ENCODE peak calls at places on chromosome 21, in ten cellular contexts. G is heart right ventricle, K is OCI-LY7, V is fibroblast of mammary gland, W is NB4, L is stomach, E is AG04449, H is heart left ventricle, I is AG10803, Q is GM12865. S is an unnamed sample.

GRCh38 chr21:44526096-44526997 is 13.6 kb downstream of the KRTAP10-1 start:
- DNase-seq in G (no peak), K (no peak), V (no peak), W (no peak), L (no peak), E (no peak), H (no peak), I (no peak), Q (no peak), S (no peak)

GRCh38 chr21:45322231-45322959 is 34.7 kb upstream of the POFUT2 start:
- DNase-seq in G (no peak), K (no peak), V (no peak), W (no peak), L (no peak), E (no peak), H (no peak), I (no peak), Q (no peak), S (no peak)

GRCh38 chr21:41071410-41071809 is 96.5 kb upstream of the BACE2 start:
- DNase-seq in G (no peak), K (peak), V (no peak), W (peak), L (no peak), E (no peak), H (no peak), I (no peak), Q (no peak), S (no peak)

GRCh38 chr21:42233067-42233981 is 14.4 kb downstream of the ABCG1 start:
- DNase-seq in G (peak), K (peak), V (peak), W (peak), L (peak), E (no peak), H (peak), I (peak), Q (peak), S (peak)

GRCh38 chr21:45332981-45333582 is 45.4 kb upstream of the POFUT2 start:
- DNase-seq in G (no peak), K (no peak), V (no peak), W (no peak), L (no peak), E (no peak), H (no peak), I (no peak), Q (no peak), S (no peak)

GRCh38 chr21:43959231-43960041 is 52.7 kb upstream of the TRAPPC10 start:
- DNase-seq in G (no peak), K (no peak), V (no peak), W (no peak), L (no peak), E (no peak), H (no peak), I (no peak), Q (no peak), S (no peak)

GRCh38 chr21:45378258-45378966 is 26.6 kb upstream of the COL18A1 start:
- DNase-seq in G (no peak), K (no peak), V (no peak), W (no peak), L (no peak), E (no peak), H (peak), I (peak), Q (no peak), S (peak)

GRCh38 chr21:29080454-29080930 is 7.0 kb upstream of the CCT8 start:
- DNase-seq in G (no peak), K (no peak), V (peak), W (no peak), L (no peak), E (no peak), H (no peak), I (no peak), Q (peak), S (no peak)

GRCh38 chr21:19999369-20000272 is 998.6 kb upstream of the NCAM2 start:
- DNase-seq in G (no peak), K (no peak), V (no peak), W (peak), L (no peak), E (no peak), H (no peak), I (no peak), Q (peak), S (no peak)

GRCh38 chr21:44854391-44854663 is 19.2 kb downstream of the PTTG1IP start:
- DNase-seq in G (no peak), K (no peak), V (no peak), W (no peak), L (no peak), E (no peak), H (no peak), I (no peak), Q (no peak), S (no peak)

GRCh38 chr21:38761531-38761930 is 44.2 kb upstream of the ETS2 start:
- DNase-seq in G (no peak), K (no peak), V (no peak), W (peak), L (no peak), E (no peak), H (no peak), I (no peak), Q (no peak), S (peak)

GRCh38 chr21:39007532-39007931 is 175.7 kb downstream of the PSMG1 start:
- DNase-seq in G (no peak), K (no peak), V (no peak), W (no peak), L (no peak), E (no peak), H (no peak), I (no peak), Q (no peak), S (no peak)

GRCh38 chr21:42559326-42559725 is 45.7 kb downstream of the SLC37A1 start:
- DNase-seq in G (no peak), K (no peak), V (no peak), W (no peak), L (no peak), E (no peak), H (no peak), I (no peak), Q (no peak), S (no peak)

GRCh38 chr21:45308211-45309068 is 20.7 kb upstream of the POFUT2 start:
- DNase-seq in G (peak), K (peak), V (peak), W (peak), L (no peak), E (no peak), H (no peak), I (peak), Q (no peak), S (peak)

GRCh38 chr21:41750532-41751151 is 16.2 kb downstream of the RIPK4 start:
- DNase-seq in G (no peak), K (no peak), V (no peak), W (no peak), L (no peak), E (no peak), H (no peak), I (no peak), Q (no peak), S (no peak)

GRCh38 chr21:41419921-41420862 is 5.8 kb upstream of the MX1 start:
- DNase-seq in G (peak), K (peak), V (peak), W (peak), L (peak), E (peak), H (peak), I (peak), Q (peak), S (peak)

GRCh38 chr21:38511662-38512243 is 13.5 kb upstream of the ERG start:
- DNase-seq in G (no peak), K (no peak), V (no peak), W (peak), L (no peak), E (no peak), H (no peak), I (no peak), Q (no peak), S (no peak)

GRCh38 chr21:44516342-44516741 is 23.7 kb downstream of the KRTAP10-1 start:
- DNase-seq in G (peak), K (no peak), V (no peak), W (no peak), L (no peak), E (no peak), H (no peak), I (no peak), Q (no peak), S (no peak)

GRCh38 chr21:41559658-41560599 is 52.0 kb upstream of the TMPRSS2 start:
- DNase-seq in G (no peak), K (no peak), V (peak), W (no peak), L (peak), E (no peak), H (no peak), I (peak), Q (peak), S (peak)

GRCh38 chr21:33036430-33037162 is 10.9 kb downstream of the OLIG2 start:
- DNase-seq in G (no peak), K (no peak), V (peak), W (peak), L (peak), E (no peak), H (no peak), I (peak), Q (peak), S (peak)

GRCh38 chr21:39313042-39313456 is 383 bp downstream of the BRWD1 start:
- DNase-seq in G (no peak), K (no peak), V (no peak), W (no peak), L (peak), E (no peak), H (peak), I (no peak), Q (peak), S (no peak)

GRCh38 chr21:18369115-18369514 is 34.5 kb downstream of the TMPRSS15 start:
- DNase-seq in G (no peak), K (peak), V (peak), W (peak), L (no peak), E (no peak), H (no peak), I (no peak), Q (peak), S (peak)
- TF ChIP-seq CTCF in G (peak), K (peak), V (peak), W (peak), L (no peak), E (no peak), H (no peak), I (no peak), Q (peak), S (no peak)

GRCh38 chr21:36697473-36698159 is 1.3 kb upstream of the SIM2 start:
- DNase-seq in G (no peak), K (no peak), V (no peak), W (no peak), L (no peak), E (no peak), H (no peak), I (no peak), Q (no peak), S (no peak)

GRCh38 chr21:36699546-36700294 is 805 bp downstream of the SIM2 start:
- DNase-seq in G (no peak), K (no peak), V (no peak), W (no peak), L (no peak), E (no peak), H (no peak), I (no peak), Q (no peak), S (no peak)

GRCh38 chr21:36698160-36699025 is 522 bp upstream of the SIM2 start:
- DNase-seq in G (no peak), K (no peak), V (no peak), W (no peak), L (peak), E (no peak), H (no peak), I (peak), Q (no peak), S (no peak)

GRCh38 chr21:36700295-36700960 is 1.5 kb downstream of the SIM2 start:
- DNase-seq in G (no peak), K (no peak), V (no peak), W (no peak), L (no peak), E (no peak), H (no peak), I (no peak), Q (no peak), S (no peak)

DNA sequence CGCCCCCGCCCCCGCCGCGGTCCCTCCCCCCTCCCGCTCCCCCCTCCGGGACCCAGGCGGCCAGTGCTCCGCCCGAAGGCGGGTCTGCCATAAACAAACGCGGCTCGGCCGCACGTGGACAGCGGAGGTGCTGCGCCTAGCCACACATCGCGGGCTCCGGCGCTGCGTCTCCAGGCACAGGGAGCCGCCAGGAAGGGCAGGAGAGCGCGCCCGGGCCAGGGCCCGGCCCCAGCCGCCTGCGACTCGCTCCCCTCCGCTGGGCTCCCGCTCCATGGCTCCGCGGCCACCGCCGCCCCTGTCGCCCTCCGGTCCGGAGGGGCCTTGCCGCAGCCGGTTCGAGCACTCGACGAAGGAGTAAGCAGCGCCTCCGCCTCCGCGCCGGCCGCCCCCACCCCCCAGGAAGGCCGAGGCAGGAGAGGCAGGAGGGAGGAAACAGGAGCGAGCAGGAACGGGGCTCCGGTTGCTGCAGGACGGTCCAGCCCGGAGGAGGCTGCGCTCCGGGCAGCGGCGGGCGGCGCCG is at the start of gene SIM2:
- DNase-seq in G (no peak), K (no peak), V (peak), W (no peak), L (peak), E (no peak), H (no peak), I (peak), Q (no peak), S (no peak)
- H3K4me3 ChIP-seq in G (peak), K (no peak), V (no peak), W (no peak), L (peak), E (peak), H (peak), I (peak), Q (no peak), S (peak)

GRCh38 chr21:34543017-34543416 is 31.0 kb upstream of the KCNE1 start:
- DNase-seq in G (no peak), K (no peak), V (no peak), W (no peak), L (no peak), E (no peak), H (no peak), I (no peak), Q (no peak), S (no peak)

GRCh38 chr21:34545079-34545884 is 33.3 kb upstream of the KCNE1 start:
- DNase-seq in G (no peak), K (peak), V (peak), W (peak), L (no peak), E (no peak), H (no peak), I (peak), Q (peak), S (peak)

GRCh38 chr21:34548782-34549376 is 36.9 kb upstream of the KCNE1 start:
- DNase-seq in G (no peak), K (no peak), V (no peak), W (no peak), L (no peak), E (no peak), H (no peak), I (no peak), Q (no peak), S (no peak)

GRCh38 chr21:34546556-34546955 is 34.5 kb upstream of the KCNE1 start:
- DNase-seq in G (no peak), K (no peak), V (no peak), W (no peak), L (no peak), E (no peak), H (no peak), I (no peak), Q (no peak), S (no peak)

DNA sequence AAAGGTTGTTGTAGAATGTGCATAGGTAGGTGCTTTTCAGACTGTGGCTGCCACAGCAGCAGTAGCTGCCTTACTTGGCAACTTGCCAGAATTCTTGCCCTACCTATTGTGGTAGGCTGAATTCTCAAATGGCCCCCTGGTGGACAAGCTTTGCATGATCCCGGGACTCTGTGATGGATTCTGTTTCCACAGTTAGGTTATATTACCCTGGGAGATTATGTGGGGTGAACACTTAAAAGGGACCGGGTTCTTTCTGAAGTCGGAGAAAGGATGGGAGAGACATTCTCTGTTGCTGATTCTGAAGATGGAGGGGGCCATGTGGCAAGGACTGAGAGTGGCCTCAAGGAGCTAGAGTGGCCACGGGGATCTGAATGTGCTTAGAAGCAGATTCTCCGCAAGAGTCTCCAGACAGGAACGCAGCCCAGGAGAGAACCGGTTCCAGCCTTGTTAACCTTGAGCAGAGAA is 32.1 kb upstream of the KCNE1 start:
- DNase-seq in G (no peak), K (peak), V (peak), W (peak), L (peak), E (no peak), H (peak), I (peak), Q (peak), S (peak)
- TF ChIP-seq CTCF in G (peak), K (peak), V (peak), W (peak), L (peak), E (peak), H (peak), I (peak), Q (peak), S (peak)

GRCh38 chr21:37383066-37383465 is 16.5 kb downstream of the DYRK1A start:
- DNase-seq in G (no peak), K (peak), V (peak), W (peak), L (no peak), E (no peak), H (no peak), I (peak), Q (peak), S (peak)
- H3K4me3 ChIP-seq in G (no peak), K (no peak), V (no peak), W (no peak), L (no peak), E (no peak), H (no peak), I (no peak), Q (no peak), S (no peak)

GRCh38 chr21:37000381-37000780 is 6.1 kb upstream of the RIPPLY3 start:
- DNase-seq in G (no peak), K (no peak), V (no peak), W (peak), L (no peak), E (no peak), H (no peak), I (no peak), Q (no peak), S (no peak)
- TF ChIP-seq CTCF in G (no peak), K (peak), V (peak), W (no peak), L (no peak), E (no peak), H (no peak), I (no peak), Q (no peak), S (no peak)

GRCh38 chr21:46551636-46552241 is 53.1 kb downstream of the S100B start:
- DNase-seq in G (no peak), K (peak), V (no peak), W (peak), L (peak), E (no peak), H (no peak), I (no peak), Q (no peak), S (no peak)
- H3K4me3 ChIP-seq in G (no peak), K (peak), V (no peak), W (no peak), L (no peak), E (no peak), H (no peak), I (no peak), Q (no peak), S (no peak)

DNA sequence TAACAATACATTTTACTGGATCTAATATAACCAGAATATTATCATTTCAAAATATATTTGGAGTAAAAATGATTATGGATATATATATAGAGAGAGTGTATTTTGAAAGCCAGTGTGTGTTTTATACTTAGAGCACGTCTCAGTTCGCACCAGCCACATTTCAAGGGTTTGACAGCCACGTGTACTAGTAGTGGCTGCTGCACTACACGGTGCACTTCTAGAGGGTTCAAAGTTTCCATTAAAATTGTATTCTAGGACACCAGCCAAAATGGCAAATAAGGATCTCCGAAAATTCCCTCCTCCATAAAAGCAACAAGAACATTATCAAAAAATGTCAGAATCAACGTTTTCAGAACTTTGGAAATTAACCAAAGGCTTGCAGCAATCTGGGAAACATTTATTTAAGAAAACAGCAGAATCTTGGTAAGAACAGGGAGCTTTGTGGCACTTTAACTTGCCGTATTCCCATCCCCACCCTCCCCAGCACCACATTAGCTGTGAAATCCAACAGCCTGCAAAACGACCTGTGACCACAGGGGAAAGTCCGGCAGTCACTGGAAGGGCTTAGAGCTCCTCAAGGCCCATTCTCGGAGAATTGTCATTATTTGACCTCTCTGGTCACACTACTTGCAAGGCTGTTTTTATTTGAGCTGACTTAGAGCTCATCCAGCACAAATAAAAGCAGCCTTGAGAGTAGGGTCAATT is 33.5 kb upstream of the MRPS6 start:
- DNase-seq in G (no peak), K (no peak), V (no peak), W (no peak), L (no peak), E (no peak), H (no peak), I (no peak), Q (peak), S (peak)
- TF ChIP-seq CTCF in G (no peak), K (no peak), V (no peak), W (no peak), L (no peak), E (no peak), H (no peak), I (no peak), Q (no peak), S (peak)

GRCh38 chr21:31912501-31912900 is 39.7 kb downstream of the HUNK start:
- DNase-seq in G (no peak), K (no peak), V (no peak), W (no peak), L (no peak), E (no peak), H (no peak), I (no peak), Q (no peak), S (no peak)

GRCh38 chr21:31908106-31909031 is 35.5 kb downstream of the HUNK start:
- DNase-seq in G (no peak), K (no peak), V (peak), W (no peak), L (no peak), E (peak), H (no peak), I (peak), Q (no peak), S (no peak)

GRCh38 chr21:31909772-31910470 is 37.1 kb downstream of the HUNK start:
- DNase-seq in G (no peak), K (no peak), V (no peak), W (no peak), L (no peak), E (no peak), H (no peak), I (no peak), Q (no peak), S (no peak)

GRCh38 chr21:31911138-31911907 is 38.5 kb downstream of the HUNK start:
- DNase-seq in G (no peak), K (no peak), V (peak), W (peak), L (no peak), E (no peak), H (no peak), I (peak), Q (no peak), S (no peak)

DNA sequence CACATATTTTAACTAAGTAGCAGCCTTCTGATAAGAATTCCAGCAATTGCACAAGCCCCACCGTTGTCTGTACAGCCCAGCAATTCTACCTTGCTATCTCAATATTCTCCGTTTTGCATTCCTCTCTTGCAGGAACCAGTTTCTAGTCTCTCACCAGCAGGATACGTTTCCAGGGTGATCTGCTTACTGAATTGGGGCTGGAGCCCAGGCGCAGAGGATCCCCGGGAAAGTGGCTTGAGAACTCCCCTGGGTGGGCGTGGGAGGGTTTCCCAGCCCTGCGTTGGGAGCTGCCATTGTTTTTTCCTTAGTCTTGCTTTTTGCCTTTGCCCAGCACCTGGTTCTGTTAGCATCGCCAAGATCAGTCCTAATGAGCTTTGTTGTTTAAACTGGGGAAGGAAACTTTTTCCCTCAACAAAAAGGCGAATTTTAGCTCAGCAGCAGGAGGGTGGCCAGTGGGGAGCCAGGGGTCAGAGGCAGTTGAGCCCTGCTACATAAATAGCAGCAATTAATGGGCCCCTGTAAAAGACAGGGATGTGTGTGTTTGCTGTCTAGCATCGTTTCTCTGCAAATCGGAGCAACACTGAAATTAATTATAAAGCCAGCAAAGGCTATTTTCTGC is 36.4 kb downstream of the HUNK start:
- DNase-seq in G (no peak), K (no peak), V (no peak), W (no peak), L (no peak), E (no peak), H (no peak), I (peak), Q (no peak), S (no peak)
- H3K4me3 ChIP-seq in G (no peak), K (no peak), V (no peak), W (no peak), L (no peak), E (no peak), H (no peak), I (no peak), Q (no peak), S (no peak)